ENCODE peak calls at places on chromosomes 16 and 17, in four cellular contexts. E, I, F and W are unnamed samples.

GRCh38 chr17:30413109-30413508 is 34.4 kb downstream of the CPD start:
- DNase-seq in E (no peak), I (no peak), F (no peak), W (no peak)

GRCh38 chr16:75105306-75106061 is 11.1 kb downstream of the LDHD start:
- DNase-seq in I (no peak), F (no peak), E (no peak), W (peak; percentile 19)

GRCh38 chr16:12155235-12155634 is 178.7 kb downstream of the SNX29 start:
- DNase-seq in I (no peak), E (no peak), F (no peak), W (no peak)

GRCh38 chr17:74528491-74529199 is 2.6 kb downstream of the CD300LB start:
- DNase-seq in I (no peak), E (no peak), F (no peak), W (no peak)

GRCh38 chr17:29867643-29868181 is 62.3 kb downstream of the SSH2 start:
- DNase-seq in F (no peak), E (no peak), I (no peak), W (no peak)

GRCh38 chr17:81601525-81602120 is 35.3 kb downstream of the NPLOC4 start:
- DNase-seq in E (no peak), I (peak; percentile 67), F (peak; percentile 50), W (no peak)

GRCh38 chr17:48915459-48916282 is 7.5 kb downstream of the UBE2Z start:
- DNase-seq in I (no peak), E (no peak), F (no peak), W (no peak)

GRCh38 chr16:18803569-18804462 is 2.5 kb upstream of the ARL6IP1 start:
- DNase-seq in F (no peak), E (no peak), I (no peak), W (no peak)

GRCh38 chr16:819336-819735 is 18.8 kb upstream of the GNG13 start:
- DNase-seq in F (no peak), I (no peak), E (no peak), W (no peak)